ENCODE peak calls at places on chromosomes 16 and 17, in nine cellular contexts. K is fibroblast of the conjunctiva; F is left ventricle myocardium inferior; B is EL; N is GDM1; D is activated T-helper 2 cell treated with anti-CD3 and anti-CD28 coated beads, Interferon-gamma antibody, Interleukin-2, Interleukin-4, amounts not matched to agents 10 μg/mL and 5 μg/mL and 100 μg/mL, durations not matched to agents 14 hours and 24 hours and 36 hours; O is heart right ventricle; J is activated CD4-positive, alpha-beta T cell treated with anti-CD3 and anti-CD28 coated beads, Interleukin-2, amount 50 U/mL, for 1 hour; R is COLO829. G is an unnamed sample.

GRCh38 chr16:89363621-89364393 is 126.6 kb downstream of the ANKRD11 start:
- DNase-seq in K (no peak), F (no peak), B (peak; percentile 82), N (peak; percentile 70), D (peak; percentile 35), O (no peak), J (peak; percentile 48), R (peak; percentile 60), G (peak; percentile 77)

GRCh38 chr16:11417487-11417886 is 72.2 kb downstream of the RMI2 start:
- DNase-seq in K (no peak), F (peak; percentile 67), B (no peak), N (no peak), D (no peak), O (peak; percentile 40), J (no peak), R (no peak), G (no peak)

GRCh38 chr17:17305282-17305801 is 2.2 kb downstream of the NT5M start:
- DNase-seq in K (no peak), F (no peak), B (no peak), N (peak; percentile 72), D (peak; percentile 59), O (no peak), J (peak; percentile 30), R (peak; percentile 34), G (no peak)

GRCh38 chr16:4882633-4883285 is 35.5 kb downstream of the UBN1 start:
- DNase-seq in K (no peak), F (no peak), B (peak; percentile 46), N (no peak), D (no peak), O (peak; percentile 57), J (no peak), R (no peak), G (peak; percentile 97)

GRCh38 chr16:87806608-87807546 is 41.1 kb upstream of the KLHDC4 start:
- DNase-seq in K (peak; percentile 90), F (peak; percentile 58), B (peak; percentile 91), N (peak; percentile 21), D (peak; percentile 44), O (peak; percentile 62), J (peak; percentile 51), R (no peak), G (peak; percentile 84)

GRCh38 chr17:164536-165235 is 16.8 kb downstream of the DOC2B start:
- DNase-seq in K (no peak), F (peak; percentile 37), B (peak; percentile 42), N (peak; percentile 33), D (no peak), O (peak; percentile 46), J (peak; percentile 37), R (no peak), G (peak; percentile 50)

GRCh38 chr17:38454528-38454927 is 26.3 kb downstream of the ARHGAP23 start:
- DNase-seq in K (peak; percentile 66), F (peak; percentile 91), B (peak; percentile 91), N (no peak), D (no peak), O (peak; percentile 90), J (no peak), R (peak; percentile 74), G (peak; percentile 97)

GRCh38 chr17:71830916-71831315 is 289.9 kb upstream of the SOX9 start:
- DNase-seq in K (no peak), F (no peak), B (no peak), N (no peak), D (no peak), O (no peak), J (no peak), R (no peak), G (no peak)

GRCh38 chr17:36742267-36743000 is 141.1 kb downstream of the MRM1 start:
- DNase-seq in K (no peak), F (no peak), B (no peak), N (no peak), D (no peak), O (no peak), J (no peak), R (no peak), G (no peak)

GRCh38 chr17:38870259-38871165 is 654 bp downstream of the LASP1 start:
- DNase-seq in K (no peak), F (peak; percentile 79), B (peak; percentile 81), N (no peak), D (peak; percentile 71), O (peak; percentile 76), J (peak; percentile 61), R (no peak), G (peak; percentile 75)

GRCh38 chr16:89167425-89167941 is 4.1 kb upstream of the CDH15 start:
- DNase-seq in K (peak; percentile 72), F (peak; percentile 78), B (peak; percentile 78), N (peak; percentile 67), D (peak; percentile 72), O (peak; percentile 74), J (peak; percentile 87), R (peak; percentile 50), G (peak; percentile 62)

GRCh38 chr17:70961341-70961740 is 792.0 kb downstream of the KCNJ2 start:
- DNase-seq in K (no peak), F (no peak), B (peak; percentile 42), N (no peak), D (no peak), O (no peak), J (no peak), R (no peak), G (no peak)

GRCh38 chr17:8629371-8630226 is 926 bp downstream of the MYH10 start:
- DNase-seq in K (no peak), F (peak; percentile 40), B (peak; percentile 45), N (no peak), D (no peak), O (peak; percentile 23), J (peak; percentile 2), R (no peak), G (no peak)

GRCh38 chr16:593406-593805 is 3.5 kb downstream of the RAB40C start:
- DNase-seq in K (no peak), F (no peak), B (no peak), N (no peak), D (no peak), O (no peak), J (no peak), R (no peak), G (no peak)

GRCh38 chr17:10631048-10631700 is 25.9 kb downstream of the MYH3 start:
- DNase-seq in K (no peak), F (no peak), B (peak; percentile 40), N (no peak), D (no peak), O (no peak), J (no peak), R (peak; percentile 38), G (peak; percentile 38)

GRCh38 chr17:68456529-68457167 is 648 bp downstream of the WIPI1 start:
- DNase-seq in K (peak; percentile 88), F (peak; percentile 82), B (peak; percentile 88), N (no peak), D (no peak), O (peak; percentile 78), J (no peak), R (peak; percentile 61), G (peak; percentile 86)

GRCh38 chr16:86622700-86623615 is 44.6 kb downstream of the FOXL1 start:
- DNase-seq in K (no peak), F (no peak), B (no peak), N (no peak), D (no peak), O (no peak), J (no peak), R (no peak), G (no peak)

GRCh38 chr17:8420041-8420934 is 15.4 kb upstream of the NDEL1 start:
- DNase-seq in K (no peak), F (peak; percentile 47), B (peak; percentile 34), N (no peak), D (no peak), O (peak; percentile 82), J (no peak), R (no peak), G (peak; percentile 50)

GRCh38 chr16:49766280-49766679 is 89.6 kb downstream of the ZNF423 start:
- DNase-seq in K (no peak), F (no peak), B (no peak), N (no peak), D (no peak), O (no peak), J (no peak), R (no peak), G (no peak)

GRCh38 chr17:43020789-43021738 is 1.1 kb downstream of the VAT1 start:
- DNase-seq in K (peak; percentile 51), F (peak; percentile 65), B (peak; percentile 78), N (no peak), D (no peak), O (peak; percentile 76), J (peak; percentile 38), R (peak; percentile 85), G (peak; percentile 92)

GRCh38 chr16:79069634-79070033 is 530.9 kb downstream of the MAF start:
- DNase-seq in K (no peak), F (no peak), B (no peak), N (no peak), D (no peak), O (no peak), J (no peak), R (no peak), G (no peak)

GRCh38 chr17:8745586-8746500 is 1.2 kb upstream of the CCDC42 start:
- DNase-seq in K (peak; percentile 17), F (peak; percentile 75), B (peak; percentile 45), N (peak; percentile 56), D (peak; percentile 61), O (peak; percentile 71), J (peak; percentile 75), R (peak; percentile 46), G (peak; percentile 33)

GRCh38 chr17:869067-869466 is 86.9 kb downstream of the MRM3 start:
- DNase-seq in K (peak; percentile 71), F (peak; percentile 71), B (peak; percentile 80), N (no peak), D (no peak), O (peak; percentile 57), J (no peak), R (no peak), G (peak; percentile 14)

GRCh38 chr17:2138768-2139167 is 83.9 kb downstream of the HIC1 start:
- DNase-seq in K (no peak), F (no peak), B (peak; percentile 67), N (no peak), D (no peak), O (peak; percentile 25), J (no peak), R (no peak), G (peak; percentile 25)

GRCh38 chr16:4089811-4090293 is 26.4 kb downstream of the ADCY9 start:
- DNase-seq in K (no peak), F (no peak), B (no peak), N (no peak), D (no peak), O (no peak), J (no peak), R (no peak), G (no peak)

GRCh38 chr17:63544467-63545301 is 5.6 kb upstream of the DCAF7 start:
- DNase-seq in K (no peak), F (no peak), B (no peak), N (no peak), D (no peak), O (no peak), J (no peak), R (no peak), G (no peak)

GRCh38 chr16:89383095-89384003 is 107.0 kb downstream of the ANKRD11 start:
- DNase-seq in K (no peak), F (peak; percentile 49), B (peak; percentile 70), N (peak; percentile 39), D (no peak), O (peak; percentile 48), J (no peak), R (peak; percentile 7), G (peak; percentile 45)

GRCh38 chr17:49508061-49508865 is 13.2 kb downstream of the NGFR start:
- DNase-seq in K (peak; percentile 12), F (no peak), B (peak; percentile 65), N (no peak), D (no peak), O (no peak), J (no peak), R (no peak), G (peak; percentile 63)

GRCh38 chr17:75110307-75110937 is 653 bp downstream of the ARMC7 start:
- DNase-seq in K (no peak), F (no peak), B (no peak), N (no peak), D (no peak), O (no peak), J (no peak), R (no peak), G (no peak)

GRCh38 chr17:9931144-9931543 is 26.1 kb upstream of the RCVRN start:
- DNase-seq in K (no peak), F (peak; percentile 2), B (no peak), N (no peak), D (no peak), O (no peak), J (no peak), R (no peak), G (no peak)